ENCODE peak calls at places on chromosomes 2 and 18, in five cellular contexts. W is body of pancreas; L is mesendoderm; N is astrocyte; V is naive thymus-derived CD4-positive, alpha-beta T cell. Y is an unnamed sample. For H3K27me3, H3K36me3 and H3K4me1, the result is how much of the 10 kb centered on the place peaks cover.

GRCh38 chr18:49976810-49977209 is 163.5 kb upstream of the ACAA2 start:
- DNase-seq in W (no peak), N (peak), V (no peak), L (no peak), Y (no peak)

GRCh38 chr2:237629739-237630138 is 2.4 kb downstream of the LRRFIP1 start:
- DNase-seq in N (peak), W (no peak), V (no peak), L (no peak), Y (no peak)

GRCh38 chr2:179218848-179219594 is 45.6 kb downstream of the SESTD1 start:
- DNase-seq in W (peak), L (peak), N (peak), V (peak), Y (peak)

GRCh38 chr18:76130845-76131244 is 364.2 kb downstream of the ZNF516 start:
- DNase-seq in L (no peak), V (no peak), N (no peak), W (peak), Y (no peak)

GRCh38 chr2:18425186-18425585 is 135.3 kb downstream of the RDH14 start:
- DNase-seq in N (no peak), V (no peak), L (no peak), W (no peak), Y (no peak)

GRCh38 chr2:235534608-235535422 is 41.0 kb downstream of the AGAP1 start:
- DNase-seq in N (no peak), W (no peak), L (no peak), V (no peak), Y (peak)

GRCh38 chr2:67917332-67918054 is 145.3 kb downstream of the C1D start:
- DNase-seq in L (peak), V (no peak), N (peak), W (no peak), Y (no peak)

GRCh38 chr2:98761267-98761781 is 30.4 kb upstream of the MGAT4A start:
- DNase-seq in L (no peak), W (peak), V (peak), N (no peak), Y (peak)

GRCh38 chr18:361941-362913 is 94.4 kb upstream of the THOC1 start:
- DNase-seq in L (peak), W (peak), V (no peak), N (peak), Y (peak)

GRCh38 chr2:222423632-222424280 is 587 bp upstream of the SGPP2 start:
- DNase-seq in W (no peak), N (no peak), L (no peak), V (no peak), Y (no peak)

DNA sequence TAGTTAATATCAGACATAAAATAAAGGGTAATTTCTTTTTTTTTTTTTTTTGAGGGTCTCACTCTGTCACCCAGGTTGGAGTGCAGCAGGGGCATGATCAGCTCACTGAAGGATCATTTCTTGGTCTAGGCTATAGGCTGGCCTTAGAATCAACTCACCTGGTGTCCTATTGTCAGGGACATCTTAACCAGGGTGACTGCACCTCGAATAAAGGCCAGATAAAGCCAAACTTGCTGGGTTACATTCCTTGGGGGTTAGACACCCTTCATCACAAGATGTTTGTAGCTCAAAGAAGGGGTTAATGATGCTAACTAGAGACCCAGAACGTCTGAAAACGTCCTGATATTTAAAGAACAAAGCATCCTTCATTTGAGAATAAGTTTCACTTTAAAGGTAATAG is 17.9 kb downstream of the SPATA3 start:
- DNase-seq in N (no peak), V (no peak), L (no peak), W (no peak), Y (no peak)
- H3K27me3 ChIP-seq in N (under half), V (under half), L (under half), W (under half), Y (under half)

DNA sequence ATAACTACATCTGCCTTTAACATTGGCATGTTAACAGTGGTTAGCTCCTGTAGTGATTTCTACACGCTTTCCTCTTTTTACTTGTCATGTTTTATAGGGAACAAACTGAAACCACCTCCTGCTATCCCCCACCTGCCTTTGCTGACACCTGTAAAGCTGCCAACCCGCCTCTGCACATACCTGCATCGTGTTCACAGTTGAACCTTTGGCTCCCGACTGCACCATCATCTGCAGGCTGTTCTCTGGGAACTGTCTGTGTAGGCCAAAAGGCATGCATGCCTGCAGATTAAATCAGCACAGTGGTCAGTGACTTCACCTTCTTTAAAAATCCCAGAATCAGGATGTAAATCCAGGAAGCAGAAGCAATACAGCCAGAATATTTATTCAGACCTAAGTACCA is 58.7 kb downstream of the POLR1A start:
- DNase-seq in V (no peak), L (no peak), W (no peak), N (peak), Y (no peak)
- H3K36me3 ChIP-seq in V (under half), L (under half), W (under half), N (under half), Y (under half)

GRCh38 chr18:13183790-13184189 is 34.8 kb upstream of the LDLRAD4 start:
- DNase-seq in L (no peak), W (no peak), N (no peak), V (no peak), Y (no peak)

GRCh38 chr18:13184396-13184795 is 34.2 kb upstream of the LDLRAD4 start:
- DNase-seq in W (no peak), N (no peak), L (no peak), V (no peak), Y (no peak)

GRCh38 chr18:13185675-13186198 is 32.8 kb upstream of the LDLRAD4 start:
- DNase-seq in N (no peak), L (no peak), V (no peak), W (no peak), Y (no peak)

GRCh38 chr18:13187498-13187897 is 31.1 kb upstream of the LDLRAD4 start:
- DNase-seq in W (no peak), N (no peak), L (no peak), V (no peak), Y (no peak)

GRCh38 chr18:13186687-13187086 is 31.9 kb upstream of the LDLRAD4 start:
- DNase-seq in N (no peak), L (no peak), W (no peak), V (no peak), Y (no peak)
- H3K4me1 ChIP-seq in N (under half), L (under half), W (under half), V (under half), Y (under half)

GRCh38 chr2:204177251-204177976 is 240.9 kb downstream of the ICOS start:
- DNase-seq in L (no peak), W (no peak), N (no peak), V (no peak), Y (no peak)
- H3K27me3 ChIP-seq in L (under half), W (under half), N (under half), V (under half), Y (under half)